ENCODE peak calls at places on chromosome 2, in five cellular contexts. Y is heart left ventricle, M is ovary, Q is stomach, D is IMR-90. O is an unnamed sample.
A peak's percentile ranks its signal among the peaks of the same experiment; 100 is the strongest.

GRCh38 chr2:229445501-229446294 is 174.6 kb upstream of the PID1 start:
- DNase-seq in Y (peak; percentile 57), M (peak; percentile 61), Q (no peak), D (peak; percentile 16), O (no peak)

GRCh38 chr2:240983361-240983995 is 14.9 kb upstream of the SNED1 start:
- DNase-seq in Y (peak; percentile 25), M (peak; percentile 38), Q (peak; percentile 50), D (peak; percentile 16), O (no peak)

GRCh38 chr2:69915050-69915945 is at the start of gene MXD1:
- DNase-seq in Y (peak; percentile 37), M (peak; percentile 15), Q (peak; percentile 38), D (no peak), O (peak; percentile 22)

GRCh38 chr2:129707800-129708199 is 271.7 kb upstream of the RAB6C start:
- DNase-seq in Y (no peak), M (no peak), Q (no peak), D (no peak), O (no peak)

GRCh38 chr2:130354135-130354420 is 1.8 kb upstream of the PTPN18 start:
- DNase-seq in Y (no peak), M (no peak), Q (no peak), D (no peak), O (no peak)

GRCh38 chr2:120230515-120231471 is 7.6 kb upstream of the TMEM185B start:
- DNase-seq in Y (no peak), M (no peak), Q (no peak), D (no peak), O (peak; percentile 73)

GRCh38 chr2:204586444-204587165 is 41.3 kb downstream of the PARD3B start:
- DNase-seq in Y (no peak), M (no peak), Q (no peak), D (peak; percentile 64), O (no peak)

GRCh38 chr2:24926602-24927252 is 6.7 kb upstream of the ADCY3 start:
- DNase-seq in Y (peak; percentile 72), M (peak; percentile 84), Q (peak; percentile 38), D (no peak), O (no peak)

GRCh38 chr2:107584577-107584976 is 242.1 kb upstream of the RGPD4 start:
- DNase-seq in Y (no peak), M (no peak), Q (no peak), D (peak; percentile 51), O (no peak)

GRCh38 chr2:232898592-232899541 is 28.8 kb downstream of the SNORC start:
- DNase-seq in Y (no peak), M (no peak), Q (peak; percentile 14), D (peak; percentile 75), O (no peak)

GRCh38 chr2:24917086-24917485 is 3.0 kb downstream of the ADCY3 start:
- DNase-seq in Y (no peak), M (no peak), Q (no peak), D (no peak), O (no peak)

GRCh38 chr2:151946856-151947523 is 118.8 kb upstream of the ARL5A start:
- DNase-seq in Y (peak; percentile 37), M (peak; percentile 8), Q (no peak), D (peak; percentile 1), O (no peak)

GRCh38 chr2:219737270-219737691 is 109.9 kb downstream of the SLC4A3 start:
- DNase-seq in Y (peak; percentile 42), M (peak; percentile 75), Q (no peak), D (peak; percentile 43), O (no peak)

GRCh38 chr2:2691419-2691818 is 360.3 kb upstream of the MYT1L start:
- DNase-seq in Y (no peak), M (no peak), Q (no peak), D (no peak), O (no peak)

GRCh38 chr2:71510938-71511337 is 57.6 kb downstream of the DYSF start:
- DNase-seq in Y (no peak), M (no peak), Q (no peak), D (no peak), O (no peak)

GRCh38 chr2:215843579-215843978 is 169.8 kb downstream of the MREG start:
- DNase-seq in Y (peak; percentile 40), M (no peak), Q (no peak), D (peak; percentile 92), O (no peak)

GRCh38 chr2:88671786-88672427 is 19.6 kb upstream of the RPIA start:
- DNase-seq in Y (no peak), M (no peak), Q (no peak), D (peak; percentile 70), O (no peak)

GRCh38 chr2:136286423-136286822 is 168.5 kb upstream of the CXCR4 start:
- DNase-seq in Y (no peak), M (no peak), Q (no peak), D (no peak), O (no peak)

GRCh38 chr2:141021109-141021508 is 1109.7 kb downstream of the LRP1B start:
- DNase-seq in Y (no peak), M (no peak), Q (no peak), D (peak; percentile 78), O (no peak)

GRCh38 chr2:71852141-71852711 is 295.4 kb downstream of the CYP26B1 start:
- DNase-seq in Y (no peak), M (no peak), Q (no peak), D (no peak), O (no peak)

GRCh38 chr2:2326653-2327052 is 4.4 kb downstream of the MYT1L start:
- DNase-seq in Y (no peak), M (no peak), Q (no peak), D (no peak), O (no peak)

GRCh38 chr2:232349946-232350635 is 28.5 kb upstream of the ALPP start:
- DNase-seq in Y (no peak), M (no peak), Q (no peak), D (no peak), O (no peak)

GRCh38 chr2:16624419-16624745 is 41.3 kb downstream of the CYRIA start:
- DNase-seq in Y (no peak), M (no peak), Q (no peak), D (no peak), O (no peak)
- H3K27ac ChIP-seq in Y (peak overlapping the region; percentile 41), M (no peak overlapping the region), Q (no peak overlapping the region), D (no peak overlapping the region), O (no peak overlapping the region)

DNA sequence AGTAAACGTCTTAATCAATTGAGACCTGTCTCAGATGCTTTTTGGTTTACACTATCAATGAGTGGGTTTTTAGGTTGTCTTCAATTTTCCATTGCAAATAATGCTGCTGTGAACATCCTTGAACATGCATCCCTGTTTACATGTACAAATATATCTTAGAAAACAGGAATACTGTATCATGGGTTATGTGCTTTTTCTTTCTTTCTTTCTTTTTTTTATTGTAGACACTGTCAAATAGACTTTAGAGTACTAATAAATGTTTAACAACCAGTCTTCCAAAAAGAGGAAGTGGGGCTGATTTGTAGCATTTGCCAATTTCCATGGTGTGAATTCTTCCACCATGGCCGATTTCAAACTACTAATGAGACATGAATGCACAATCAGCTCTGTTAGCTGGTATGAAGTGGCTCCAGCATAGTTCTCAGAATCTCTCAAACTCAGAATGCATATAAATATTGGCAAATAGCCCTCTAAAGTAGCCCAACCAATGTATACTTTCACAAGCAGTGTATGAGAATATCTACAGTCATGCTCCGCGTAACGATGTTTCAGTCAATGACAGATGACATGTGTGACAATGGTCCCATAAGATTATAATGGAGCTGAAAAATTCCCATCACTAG is 50.3 kb upstream of the B3GNT2 start:
- DNase-seq in Y (no peak), M (no peak), Q (no peak), D (no peak), O (no peak)
- H3K4me3 ChIP-seq in Y (no peak overlapping the region), M (no peak overlapping the region), Q (no peak overlapping the region), D (no peak overlapping the region), O (no peak overlapping the region)

GRCh38 chr2:31233216-31233615 is 736 bp upstream of the EHD3 start:
- DNase-seq in Y (no peak), M (no peak), Q (no peak), D (no peak), O (no peak)

GRCh38 chr2:31235504-31235902 is 1.6 kb downstream of the EHD3 start:
- DNase-seq in Y (no peak), M (no peak), Q (no peak), D (peak; percentile 92), O (no peak)

GRCh38 chr2:31232586-31232985 is 1.4 kb upstream of the EHD3 start:
- DNase-seq in Y (no peak), M (no peak), Q (no peak), D (no peak), O (no peak)

GRCh38 chr2:31234690-31235503 is 945 bp downstream of the EHD3 start:
- DNase-seq in Y (no peak), M (no peak), Q (no peak), D (no peak), O (no peak)

DNA sequence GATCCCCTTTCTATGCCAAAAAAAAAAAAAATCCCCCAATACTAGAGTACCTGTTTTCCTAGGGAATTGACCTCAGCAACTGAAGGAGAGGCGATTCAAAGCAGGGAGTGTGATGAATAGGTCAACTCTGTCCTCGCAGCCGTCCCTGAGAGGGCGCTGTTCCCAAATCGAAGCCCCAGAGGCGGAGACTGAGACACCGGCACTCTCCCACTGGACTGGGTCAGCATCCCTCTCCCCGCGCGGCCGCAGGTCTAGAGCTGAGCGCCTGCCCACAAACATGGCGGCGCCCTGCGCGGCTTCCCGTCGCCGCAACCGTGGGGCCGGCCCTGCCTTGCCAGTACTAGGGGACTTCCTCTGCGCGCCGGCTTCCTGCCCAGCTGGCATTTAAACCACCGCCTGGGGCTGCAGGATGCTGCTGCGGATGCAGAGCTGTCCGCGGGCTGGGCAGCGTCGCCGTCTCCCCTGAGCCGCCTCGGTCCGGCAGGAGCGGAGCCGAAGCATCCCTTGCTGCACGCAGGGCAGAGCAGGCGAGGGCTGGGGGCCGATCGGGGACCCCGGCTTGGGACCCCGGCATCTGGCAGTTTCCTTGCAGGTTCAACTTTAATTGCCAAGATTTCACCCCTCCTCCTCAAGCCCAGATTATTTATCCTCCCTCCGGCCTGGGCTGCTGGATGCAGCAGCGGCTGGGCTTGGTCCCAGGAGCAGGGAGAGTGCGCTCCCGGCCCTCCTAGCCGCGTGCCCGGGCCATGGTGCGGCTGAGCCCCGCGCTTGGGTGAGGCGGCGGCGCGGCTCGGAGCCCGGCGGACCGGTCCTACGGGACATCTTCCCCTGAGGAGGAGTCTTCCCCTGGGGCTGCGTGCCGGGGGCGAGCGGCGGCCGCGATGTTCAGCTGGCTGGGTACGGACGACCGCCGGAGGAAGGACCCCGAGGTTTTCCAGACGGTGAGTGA is at the start of gene EHD3:
- DNase-seq in Y (peak; percentile 93), M (peak; percentile 72), Q (peak; percentile 83), D (peak; percentile 91), O (peak; percentile 78)
- TF ChIP-seq POLR2A in Y (peak; percentile 51), M (no peak), Q (no peak), D (peak; percentile 72), O (no peak)

DNA sequence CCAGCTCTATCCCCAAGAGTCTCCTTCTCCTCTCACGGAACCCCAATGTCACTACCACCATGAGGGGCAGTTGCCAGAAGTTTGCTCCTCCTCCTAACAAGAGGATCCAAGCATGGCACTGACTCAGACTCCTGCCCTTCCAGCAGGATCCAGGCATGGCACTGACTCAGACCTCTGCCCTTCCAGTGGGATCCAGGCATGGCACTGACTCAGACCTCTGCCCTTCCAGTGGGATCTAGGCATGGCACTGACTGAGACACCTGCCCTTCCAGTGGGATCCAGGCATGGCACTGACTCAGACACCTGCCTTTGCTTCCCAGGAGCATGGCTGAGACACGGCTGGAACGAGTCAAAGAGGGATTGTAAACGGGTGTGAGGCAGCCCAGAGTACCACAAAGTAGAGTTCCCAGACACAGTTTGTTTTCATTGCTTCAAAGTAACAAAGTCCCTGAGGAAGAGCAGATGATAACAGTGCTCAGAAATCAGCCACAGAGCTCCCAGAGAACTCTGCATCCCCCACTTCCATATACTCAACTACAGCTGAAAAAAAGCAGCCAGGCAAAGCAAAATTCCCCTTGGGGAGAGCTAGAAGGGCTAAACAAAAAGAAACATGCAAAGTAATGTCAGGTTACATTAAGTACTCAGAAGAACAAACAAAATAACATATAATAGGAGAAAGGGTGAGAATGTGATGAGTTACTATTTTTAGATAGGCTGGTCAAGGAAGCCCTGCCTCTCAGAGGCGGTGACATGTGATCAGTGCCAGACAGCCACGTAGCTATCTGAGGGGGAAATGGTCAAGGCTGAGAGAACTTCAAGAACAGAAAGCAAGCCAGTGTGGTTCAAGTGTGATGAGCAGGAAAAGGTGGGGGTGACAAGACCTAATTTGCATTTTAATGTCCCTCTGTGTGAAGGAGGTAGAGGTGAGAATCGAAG is 3.0 kb downstream of the BUB1 start:
- DNase-seq in Y (peak; percentile 31), M (no peak), Q (peak; percentile 34), D (peak; percentile 50), O (peak; percentile 80)
- H3K27ac ChIP-seq in Y (no peak overlapping the region), M (no peak overlapping the region), Q (no peak overlapping the region), D (peak overlapping the region; percentile 4), O (peak overlapping the region; percentile 33)